ENCODE peak calls at places on chromosomes 16 and 17, in nine cellular contexts. P is T-cell, T is breast epithelium, F is RPMI7951, S is putamen, Z is OCI-M1, Y is HS-5, B is GM12865, G is NCI-H1105 treated with DMSO at 0.1 percent for 48 hours. I is an unnamed sample.

GRCh38 chr17:50879086-50879485 is 12.9 kb upstream of the TOB1 start:
- DNase-seq in Z (no peak), Y (no peak), S (no peak), T (no peak), G (no peak), F (no peak), B (no peak), P (no peak), I (no peak)

GRCh38 chr16:85628651-85629050 is 15.5 kb downstream of the GSE1 start:
- DNase-seq in B (no peak), F (no peak), S (no peak), G (no peak), Y (no peak), Z (no peak), P (no peak), T (no peak), I (no peak)

GRCh38 chr17:40456396-40456951 is 13.2 kb downstream of the IGFBP4 start:
- DNase-seq in T (no peak), P (no peak), B (no peak), Y (no peak), F (no peak), Z (no peak), G (no peak), S (no peak), I (no peak)

GRCh38 chr17:74807925-74808324 is 31.8 kb upstream of the NAT9 start:
- DNase-seq in Z (no peak), P (no peak), S (no peak), Y (no peak), G (peak; percentile 97), B (no peak), F (peak; percentile 16), T (no peak), I (no peak)

GRCh38 chr17:79620207-79621038 is 9.6 kb upstream of the RBFOX3 start:
- DNase-seq in T (no peak), F (no peak), B (no peak), Y (no peak), Z (no peak), S (no peak), P (no peak), G (no peak), I (no peak)

GRCh38 chr17:6233339-6233738 is 163.2 kb downstream of the WSCD1 start:
- DNase-seq in S (no peak), F (no peak), G (no peak), P (no peak), B (no peak), Y (no peak), Z (no peak), T (no peak), I (no peak)

GRCh38 chr17:4375039-4375748 is 8.7 kb upstream of the UBE2G1 start:
- DNase-seq in G (no peak), F (no peak), Z (no peak), Y (no peak), T (no peak), P (peak; percentile 12), B (peak; percentile 97), S (no peak), I (no peak)

GRCh38 chr17:29753845-29754439 is 131.2 kb upstream of the CORO6 start:
- DNase-seq in Z (no peak), S (no peak), B (peak; percentile 84), T (no peak), Y (no peak), G (no peak), F (no peak), P (no peak), I (no peak)

GRCh38 chr16:2516391-2517240 is 2.9 kb downstream of the ATP6V0C start:
- DNase-seq in Y (no peak), G (no peak), F (no peak), Z (peak; percentile 25), B (no peak), P (no peak), S (no peak), T (no peak), I (peak; percentile 42)

GRCh38 chr16:85460983-85461813 is 151.9 kb upstream of the GSE1 start:
- DNase-seq in Z (peak; percentile 0), Y (no peak), G (peak; percentile 80), T (no peak), F (peak; percentile 11), S (no peak), B (no peak), P (no peak), I (peak; percentile 63)

I was measured in ELR.